ENCODE peak calls at places on chromosomes 1 and 21, in eight cellular contexts. V is Calu3, B is cardiac fibroblast, D is fibroblast of mammary gland, O is PC-3, W is foreskin keratinocyte, F is type B pancreatic cell, T is sigmoid colon. Y is an unnamed sample.

GRCh38 chr1:232884262-232884661 is 66.1 kb upstream of the NTPCR start:
- DNase-seq in V (no peak), B (no peak), D (peak), O (peak), W (peak), F (no peak), T (no peak), Y (no peak)

GRCh38 chr1:219897914-219898313 is 30.4 kb downstream of the SLC30A10 start:
- DNase-seq in V (no peak), B (no peak), D (no peak), O (no peak), W (no peak), F (no peak), T (no peak), Y (no peak)

GRCh38 chr1:30460661-30461060 is 262.7 kb downstream of the MATN1 start:
- DNase-seq in V (no peak), B (no peak), D (no peak), O (no peak), W (no peak), F (no peak), T (peak), Y (no peak)

GRCh38 chr1:27349784-27350672 is 8.2 kb downstream of the SYTL1 start:
- DNase-seq in V (no peak), B (peak), D (peak), O (peak), W (no peak), F (no peak), T (no peak), Y (no peak)

GRCh38 chr21:14482165-14482564 is 64.0 kb downstream of the SAMSN1 start:
- DNase-seq in V (no peak), B (no peak), D (no peak), O (no peak), W (no peak), F (no peak), T (no peak), Y (no peak)

GRCh38 chr1:25814688-25815087 is 5.1 kb upstream of the MTFR1L start:
- DNase-seq in V (no peak), B (no peak), D (no peak), O (no peak), W (no peak), F (no peak), T (no peak), Y (no peak)

GRCh38 chr1:37839676-37840075 is 19.7 kb downstream of the MTF1 start:
- DNase-seq in V (no peak), B (no peak), D (no peak), O (no peak), W (no peak), F (no peak), T (no peak), Y (no peak)

GRCh38 chr1:221865808-221866207 is 123.9 kb upstream of the DUSP10 start:
- DNase-seq in V (no peak), B (no peak), D (peak), O (peak), W (peak), F (no peak), T (no peak), Y (no peak)

GRCh38 chr1:33517596-33518250 is 45.3 kb downstream of the ZSCAN20 start:
- DNase-seq in V (no peak), B (no peak), D (peak), O (no peak), W (no peak), F (no peak), T (no peak), Y (no peak)

GRCh38 chr1:53104289-53104913 is 38.0 kb downstream of the SLC1A7 start:
- DNase-seq in V (no peak), B (peak), D (no peak), O (no peak), W (no peak), F (no peak), T (peak), Y (no peak)

DNA sequence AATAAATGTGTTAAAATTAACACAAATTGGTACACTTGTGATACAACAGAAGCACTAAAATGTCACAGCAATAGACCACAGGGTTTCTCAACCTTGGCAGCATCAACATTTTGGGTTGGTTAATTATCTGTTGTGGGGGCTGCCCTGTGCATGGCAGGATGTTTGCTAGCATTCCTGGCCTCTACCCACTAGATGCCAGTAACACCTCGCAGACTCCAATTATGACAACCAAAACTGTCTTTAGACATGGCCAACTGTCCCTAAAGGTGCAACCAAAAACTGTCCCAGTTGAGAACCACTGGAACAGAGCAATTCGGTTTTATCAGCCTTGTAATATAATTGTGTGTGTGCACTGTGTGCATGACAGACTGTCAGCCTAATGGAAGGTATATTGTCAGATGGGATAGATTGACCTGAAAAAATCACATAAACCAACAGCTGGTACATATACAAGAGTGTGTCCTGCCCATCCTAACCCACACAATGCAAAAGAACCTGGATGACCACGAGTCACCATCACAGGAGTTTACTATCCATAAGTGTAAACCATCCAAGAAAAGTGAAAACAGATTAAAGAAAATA is 13.5 kb upstream of the ERG start:
- DNase-seq in V (no peak), B (no peak), D (no peak), O (peak), W (no peak), F (no peak), T (no peak), Y (no peak)
- TF ChIP-seq CTCF in V (no peak), B (no peak), D (no peak), O (peak), W (peak), F (no peak), T (no peak), Y (no peak)

GRCh38 chr1:164625004-164625617 is 66.1 kb downstream of the PBX1 start:
- DNase-seq in V (no peak), B (no peak), D (no peak), O (peak), W (no peak), F (no peak), T (no peak), Y (no peak)
- TF ChIP-seq CTCF in V (peak), B (peak), D (peak), O (peak), W (peak), F (peak), T (peak), Y (peak)

GRCh38 chr1:230303069-230303468 is 123.1 kb downstream of the PGBD5 start:
- DNase-seq in V (no peak), B (peak), D (peak), O (no peak), W (no peak), F (no peak), T (no peak), Y (no peak)
- TF ChIP-seq CTCF in V (no peak), B (no peak), D (no peak), O (peak), W (no peak), F (peak), T (no peak), Y (no peak)

DNA sequence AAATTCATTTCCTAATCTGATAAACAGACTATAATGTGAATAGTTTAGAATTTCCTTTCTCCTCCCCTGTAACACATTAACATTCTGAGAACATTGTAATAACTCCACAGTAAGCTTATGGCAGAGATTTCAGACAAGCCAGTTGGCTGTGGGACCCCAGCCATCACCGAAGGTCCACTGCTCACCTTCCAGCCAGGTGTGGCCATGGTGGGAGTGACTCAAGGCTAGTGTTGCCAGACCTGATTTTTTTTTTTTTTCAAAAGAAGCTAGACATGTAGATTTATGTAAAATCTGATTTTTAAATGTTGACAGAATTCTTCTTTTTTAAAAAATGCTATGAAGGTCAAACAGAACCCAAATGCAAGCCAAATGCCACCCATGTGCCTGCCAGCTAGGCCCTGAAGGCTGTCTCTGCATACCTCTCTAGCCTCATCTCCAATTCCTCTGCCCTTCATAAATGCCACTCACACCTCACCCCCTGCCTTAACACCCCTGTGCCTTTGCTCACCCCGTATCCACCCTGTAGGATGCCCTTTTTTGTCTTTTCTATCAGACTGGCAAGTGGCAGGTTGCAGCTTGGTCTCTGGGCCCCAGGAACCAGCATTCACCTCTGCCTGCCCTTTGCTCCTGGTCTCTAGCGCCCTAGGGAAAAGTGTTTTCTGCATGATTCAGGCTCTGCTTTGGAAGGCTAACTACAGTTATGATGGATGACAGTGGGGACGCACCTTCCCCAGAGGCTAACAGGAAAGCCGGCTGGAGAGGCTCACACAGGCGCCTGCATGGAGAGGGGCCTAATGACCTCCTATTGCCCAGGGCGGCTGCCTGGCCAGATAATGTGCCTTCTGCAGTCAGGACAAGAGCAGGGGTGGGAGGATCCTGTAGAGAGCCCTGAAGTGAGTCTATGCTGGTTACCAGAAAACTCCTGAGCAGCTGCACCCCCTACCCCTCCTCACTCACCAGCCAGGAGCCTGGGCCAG is 11.4 kb downstream of the KANK4 start:
- DNase-seq in V (no peak), B (no peak), D (peak), O (peak), W (peak), F (no peak), T (no peak), Y (no peak)
- TF ChIP-seq CTCF in V (no peak), B (no peak), D (no peak), O (no peak), W (no peak), F (no peak), T (no peak), Y (no peak)

DNA sequence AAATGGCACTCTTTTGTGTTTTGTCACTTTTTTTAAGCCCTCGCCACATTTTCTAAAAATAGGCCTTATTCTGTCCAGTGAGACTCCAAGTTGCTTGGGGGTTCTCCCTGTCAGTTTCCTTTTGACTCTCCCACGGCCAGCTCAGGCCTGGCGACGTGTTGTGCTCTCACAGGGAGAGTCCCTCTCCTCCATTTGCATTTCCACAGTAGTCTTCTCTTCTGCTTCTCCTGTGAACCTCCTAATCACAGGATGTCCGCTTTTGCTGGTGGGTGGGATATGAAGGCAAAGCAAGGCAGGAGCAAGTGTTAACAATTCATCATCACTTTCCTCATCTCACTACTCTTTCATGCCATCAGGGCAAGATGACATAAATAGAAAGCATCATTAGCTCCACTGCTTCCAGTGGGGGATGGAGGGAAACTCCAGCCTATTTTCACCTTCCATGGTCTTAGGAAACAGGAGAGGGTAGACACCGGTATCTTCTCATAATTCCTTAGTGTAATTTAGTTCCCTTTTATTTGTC is 99.8 kb downstream of the INTS7 start:
- DNase-seq in V (no peak), B (no peak), D (no peak), O (no peak), W (no peak), F (no peak), T (no peak), Y (no peak)
- TF ChIP-seq CTCF in V (no peak), B (no peak), D (no peak), O (no peak), W (no peak), F (no peak), T (no peak), Y (no peak)

GRCh38 chr1:209590405-209590804 is 6.9 kb downstream of the CAMK1G start:
- DNase-seq in V (no peak), B (no peak), D (peak), O (no peak), W (no peak), F (no peak), T (no peak), Y (no peak)
- TF ChIP-seq CTCF in V (no peak), B (peak), D (peak), O (no peak), W (no peak), F (peak), T (no peak), Y (no peak)

GRCh38 chr1:177858222-177858894 is 111.5 kb downstream of the SEC16B start:
- DNase-seq in V (no peak), B (peak), D (peak), O (no peak), W (no peak), F (no peak), T (no peak), Y (no peak)
- TF ChIP-seq CTCF in V (no peak), B (no peak), D (no peak), O (no peak), W (no peak), F (no peak), T (no peak), Y (no peak)

GRCh38 chr1:235601087-235601486 is 48.5 kb downstream of the GNG4 start:
- DNase-seq in V (peak), B (peak), D (no peak), O (peak), W (no peak), F (no peak), T (no peak), Y (no peak)
- TF ChIP-seq CTCF in V (peak), B (peak), D (peak), O (peak), W (peak), F (peak), T (no peak), Y (peak)

Y was measured in esophagus squamous epithelium.